ENCODE peak calls at places on chromosome 3, in eight cellular contexts. One of them, this sample, is unnamed.

GRCh38 chr3:63264716-63265115 is 13.4 kb upstream of the SYNPR start:
- DNase-seq in HS-27A: no peak
- DNase-seq in ACHN: no peak
- DNase-seq in heart left ventricle: no peak
- DNase-seq in WTC11: no peak
- DNase-seq in neural crest cell: no peak
- DNase-seq in AG04450: no peak
- DNase-seq in ELR: no peak
- DNase-seq in this sample: no peak

GRCh38 chr3:186477876-186478275 is 66.3 kb downstream of the CRYGS start:
- DNase-seq in heart left ventricle: no peak
- DNase-seq in WTC11: no peak
- DNase-seq in AG04450: no peak
- DNase-seq in HS-27A: no peak
- DNase-seq in neural crest cell: no peak
- DNase-seq in ELR: no peak
- DNase-seq in ACHN: no peak
- DNase-seq in this sample: no peak

GRCh38 chr3:81352867-81353266 is 408.6 kb downstream of the GBE1 start:
- DNase-seq in heart left ventricle: no peak
- DNase-seq in AG04450: no peak
- DNase-seq in neural crest cell: no peak
- DNase-seq in HS-27A: no peak
- DNase-seq in ACHN: peak
- DNase-seq in WTC11: no peak
- DNase-seq in ELR: peak
- DNase-seq in this sample: no peak

GRCh38 chr3:72203105-72203504 is 418.2 kb upstream of the PROK2 start:
- DNase-seq in ELR: no peak
- DNase-seq in heart left ventricle: no peak
- DNase-seq in ACHN: no peak
- DNase-seq in WTC11: no peak
- DNase-seq in HS-27A: no peak
- DNase-seq in AG04450: no peak
- DNase-seq in neural crest cell: no peak
- DNase-seq in this sample: no peak

GRCh38 chr3:24012589-24013257 is 67.6 kb downstream of the NR1D2 start:
- DNase-seq in AG04450: no peak
- DNase-seq in heart left ventricle: no peak
- DNase-seq in ELR: no peak
- DNase-seq in HS-27A: no peak
- DNase-seq in WTC11: no peak
- DNase-seq in ACHN: no peak
- DNase-seq in neural crest cell: no peak
- DNase-seq in this sample: no peak

GRCh38 chr3:123636431-123636841 is 51.6 kb upstream of the HACD2 start:
- DNase-seq in AG04450: no peak
- DNase-seq in heart left ventricle: no peak
- DNase-seq in HS-27A: no peak
- DNase-seq in WTC11: peak
- DNase-seq in ACHN: no peak
- DNase-seq in ELR: no peak
- DNase-seq in neural crest cell: peak
- DNase-seq in this sample: no peak

GRCh38 chr3:183927059-183927458 is 42.4 kb upstream of the PARL start:
- DNase-seq in WTC11: no peak
- DNase-seq in ACHN: no peak
- DNase-seq in heart left ventricle: no peak
- DNase-seq in AG04450: no peak
- DNase-seq in neural crest cell: no peak
- DNase-seq in HS-27A: no peak
- DNase-seq in ELR: no peak
- DNase-seq in this sample: no peak

GRCh38 chr3:126357299-126358037 is at the start of gene KLF15:
- DNase-seq in ACHN: peak
- DNase-seq in AG04450: peak
- DNase-seq in ELR: peak
- DNase-seq in heart left ventricle: peak
- DNase-seq in WTC11: peak
- DNase-seq in HS-27A: peak
- DNase-seq in neural crest cell: peak
- DNase-seq in this sample: peak

GRCh38 chr3:115823083-115823482 is 199.8 kb downstream of the GAP43 start:
- DNase-seq in ELR: no peak
- DNase-seq in neural crest cell: no peak
- DNase-seq in heart left ventricle: no peak
- DNase-seq in HS-27A: no peak
- DNase-seq in ACHN: no peak
- DNase-seq in WTC11: no peak
- DNase-seq in AG04450: no peak
- DNase-seq in this sample: no peak

GRCh38 chr3:125019271-125019670 is 36.5 kb downstream of the HEG1 start:
- DNase-seq in ELR: no peak
- DNase-seq in neural crest cell: no peak
- DNase-seq in HS-27A: no peak
- DNase-seq in WTC11: no peak
- DNase-seq in heart left ventricle: no peak
- DNase-seq in ACHN: no peak
- DNase-seq in AG04450: no peak
- DNase-seq in this sample: no peak

GRCh38 chr3:194270627-194271458 is 80.3 kb downstream of the CPN2 start:
- DNase-seq in ACHN: no peak
- DNase-seq in ELR: no peak
- DNase-seq in AG04450: no peak
- DNase-seq in WTC11: peak
- DNase-seq in HS-27A: no peak
- DNase-seq in neural crest cell: peak
- DNase-seq in heart left ventricle: peak
- DNase-seq in this sample: peak

GRCh38 chr3:15269091-15269989 is 63.0 kb downstream of the SH3BP5 start:
- DNase-seq in neural crest cell: no peak
- DNase-seq in WTC11: no peak
- DNase-seq in ACHN: peak
- DNase-seq in HS-27A: peak
- DNase-seq in heart left ventricle: peak
- DNase-seq in ELR: peak
- DNase-seq in AG04450: peak
- DNase-seq in this sample: peak

GRCh38 chr3:55923207-55923606 is 436.1 kb upstream of the WNT5A start:
- DNase-seq in HS-27A: no peak
- DNase-seq in WTC11: no peak
- DNase-seq in heart left ventricle: no peak
- DNase-seq in neural crest cell: no peak
- DNase-seq in ELR: no peak
- DNase-seq in ACHN: no peak
- DNase-seq in AG04450: no peak
- DNase-seq in this sample: no peak

This sample was measured in amygdala.